ENCODE peak calls at places on chromosomes 5 and 9, in nine cellular contexts. L is cardiac fibroblast; Q is activated CD8-positive, alpha-beta memory T cell treated with anti-CD3 and anti-CD28 coated beads, Interleukin-2, amount 50 U/mL, for 48 hours; H is breast epithelium; P is stimulated activated CD4-positive, alpha-beta T cell treated with anti-CD3 and anti-CD28 coated beads, Interleukin-15, amount 100 ng/mL, for 24 hours; K is uterus; O is heart left ventricle; W is A172; B is HTR-8/SVneo. D is an unnamed sample.

GRCh38 chr5:115418788-115419187 is 122.3 kb upstream of the CCDC112 start:
- DNase-seq in L (no peak), Q (no peak), H (no peak), P (no peak), K (no peak), O (no peak), W (no peak), B (no peak), D (no peak)

GRCh38 chr9:78541868-78542267 is 244.9 kb downstream of the PSAT1 start:
- DNase-seq in L (no peak), Q (no peak), H (no peak), P (no peak), K (no peak), O (no peak), W (no peak), B (no peak), D (no peak)

GRCh38 chr9:91921371-91921770 is 28.7 kb downstream of the ROR2 start:
- DNase-seq in L (no peak), Q (no peak), H (no peak), P (no peak), K (peak; percentile 2), O (no peak), W (no peak), B (no peak), D (no peak)

GRCh38 chr5:181001947-181002346 is 13.3 kb downstream of the BTNL3 start:
- DNase-seq in L (no peak), Q (no peak), H (no peak), P (no peak), K (no peak), O (no peak), W (no peak), B (no peak), D (no peak)

GRCh38 chr5:41447761-41448510 is 62.5 kb downstream of the PLCXD3 start:
- DNase-seq in L (peak; percentile 26), Q (no peak), H (no peak), P (no peak), K (no peak), O (no peak), W (no peak), B (no peak), D (no peak)

GRCh38 chr9:118992813-118993747 is 376.2 kb downstream of the BRINP1 start:
- DNase-seq in L (no peak), Q (no peak), H (no peak), P (no peak), K (no peak), O (no peak), W (no peak), B (no peak), D (no peak)

GRCh38 chr9:90921969-90922368 is 120.3 kb downstream of the SYK start:
- DNase-seq in L (no peak), Q (no peak), H (no peak), P (no peak), K (no peak), O (no peak), W (no peak), B (no peak), D (no peak)

GRCh38 chr5:173011602-173012001 is 28.0 kb downstream of the ATP6V0E1 start:
- DNase-seq in L (no peak), Q (no peak), H (no peak), P (no peak), K (no peak), O (no peak), W (no peak), B (no peak), D (no peak)

GRCh38 chr9:71839665-71840064 is 71.3 kb downstream of the ABHD17B start:
- DNase-seq in L (no peak), Q (no peak), H (no peak), P (no peak), K (no peak), O (no peak), W (no peak), B (no peak), D (no peak)

GRCh38 chr5:17365756-17366155 is 132.3 kb upstream of the TAF11L2 start:
- DNase-seq in L (no peak), Q (no peak), H (no peak), P (no peak), K (no peak), O (no peak), W (peak; percentile 70), B (peak; percentile 88), D (no peak)

GRCh38 chr5:144207875-144208444 is 37.3 kb downstream of the KCTD16 start:
- DNase-seq in L (no peak), Q (no peak), H (no peak), P (no peak), K (no peak), O (no peak), W (no peak), B (no peak), D (no peak)

GRCh38 chr9:79524266-79524665 is 47.5 kb upstream of the TLE4 start:
- DNase-seq in L (no peak), Q (no peak), H (no peak), P (no peak), K (no peak), O (no peak), W (peak; percentile 11), B (no peak), D (no peak)

GRCh38 chr9:136204086-136204805 is 682 bp downstream of the LHX3 start:
- DNase-seq in L (no peak), Q (no peak), H (no peak), P (no peak), K (no peak), O (no peak), W (no peak), B (no peak), D (no peak)

GRCh38 chr5:153641183-153641688 is 150.8 kb downstream of the GRIA1 start:
- DNase-seq in L (peak; percentile 41), Q (no peak), H (no peak), P (no peak), K (no peak), O (no peak), W (no peak), B (no peak), D (no peak)

GRCh38 chr5:149223081-149223848 is 48.4 kb upstream of the AFAP1L1 start:
- DNase-seq in L (no peak), Q (no peak), H (no peak), P (no peak), K (no peak), O (no peak), W (no peak), B (no peak), D (no peak)

GRCh38 chr5:126868338-126868737 is 91.4 kb downstream of the LMNB1 start:
- DNase-seq in L (no peak), Q (no peak), H (no peak), P (no peak), K (no peak), O (no peak), W (no peak), B (no peak), D (no peak)

GRCh38 chr9:106964822-106965525 is 102.0 kb downstream of the ZNF462 start:
- DNase-seq in L (no peak), Q (no peak), H (no peak), P (no peak), K (no peak), O (no peak), W (no peak), B (no peak), D (peak; percentile 60)

D was measured in RKO.